ENCODE peak calls at places on chromosomes 11 and 22, in seven cellular contexts. E is fibroblast of mammary gland, P is KG1, S is astrocyte of the spinal cord, U is AG08395, L is heart right ventricle, G is neural progenitor cell. O is an unnamed sample.

GRCh38 chr11:11583801-11584445 is 37.9 kb downstream of the GALNT18 start:
- DNase-seq in E (no peak), P (no peak), S (no peak), U (no peak), L (no peak), G (no peak), O (no peak)

GRCh38 chr11:76588455-76589325 is 81.9 kb downstream of the LRRC32 start:
- DNase-seq in E (no peak), P (peak), S (no peak), U (no peak), L (peak), G (no peak), O (peak)

GRCh38 chr22:33658775-33659174 is 261.5 kb downstream of the LARGE1 start:
- DNase-seq in E (peak), P (no peak), S (no peak), U (peak), L (peak), G (no peak), O (no peak)

GRCh38 chr22:44424131-44424711 is 73.8 kb downstream of the RTL6 start:
- DNase-seq in E (no peak), P (no peak), S (no peak), U (no peak), L (no peak), G (no peak), O (peak)

GRCh38 chr11:72962084-72962483 is 147.9 kb downstream of the ATG16L2 start:
- DNase-seq in E (peak), P (no peak), S (peak), U (no peak), L (no peak), G (no peak), O (no peak)

GRCh38 chr11:19929655-19930054 is 217.0 kb downstream of the NAV2 start:
- DNase-seq in E (peak), P (no peak), S (peak), U (peak), L (no peak), G (no peak), O (no peak)

GRCh38 chr11:122632178-122632824 is 23.2 kb upstream of the UBASH3B start:
- DNase-seq in E (no peak), P (peak), S (no peak), U (no peak), L (no peak), G (no peak), O (no peak)

GRCh38 chr22:20524004-20524481 is 16.6 kb downstream of the MED15 start:
- DNase-seq in E (no peak), P (no peak), S (no peak), U (no peak), L (no peak), G (no peak), O (peak)

GRCh38 chr11:114606003-114606801 is 10.6 kb upstream of the NXPE4 start:
- DNase-seq in E (peak), P (no peak), S (no peak), U (no peak), L (no peak), G (no peak), O (no peak)

GRCh38 chr11:43868852-43869567 is 11.6 kb upstream of the ALKBH3 start:
- DNase-seq in E (peak), P (peak), S (peak), U (peak), L (no peak), G (no peak), O (no peak)

GRCh38 chr22:35555351-35555915 is 14.8 kb downstream of the RASD2 start:
- DNase-seq in E (no peak), P (no peak), S (no peak), U (peak), L (no peak), G (no peak), O (no peak)

GRCh38 chr11:120303004-120303637 is 22.0 kb upstream of the TLCD5 start:
- DNase-seq in E (peak), P (peak), S (peak), U (peak), L (peak), G (peak), O (peak)

GRCh38 chr11:47714554-47715081 is 551 bp downstream of the AGBL2 start:
- DNase-seq in E (peak), P (no peak), S (peak), U (peak), L (no peak), G (peak), O (no peak)

GRCh38 chr11:1122356-1123002 is 35.3 kb upstream of the MUC5AC start:
- DNase-seq in E (no peak), P (no peak), S (no peak), U (no peak), L (no peak), G (no peak), O (peak)

GRCh38 chr22:49492308-49492707 is 335.4 kb downstream of the BRD1 start:
- DNase-seq in E (no peak), P (no peak), S (no peak), U (no peak), L (no peak), G (no peak), O (no peak)

GRCh38 chr11:697811-698311 is 2.2 kb downstream of the TMEM80 start:
- DNase-seq in E (peak), P (no peak), S (peak), U (no peak), L (no peak), G (no peak), O (peak)

GRCh38 chr11:119195680-119196079 is 10.4 kb downstream of the NHERF4 start:
- DNase-seq in E (peak), P (no peak), S (peak), U (peak), L (no peak), G (peak), O (peak)

GRCh38 chr11:125412509-125412908 is 83.6 kb downstream of the FEZ1 start:
- DNase-seq in E (no peak), P (no peak), S (no peak), U (no peak), L (no peak), G (no peak), O (no peak)

GRCh38 chr22:36386351-36386899 is 1.3 kb downstream of the MYH9 start:
- DNase-seq in E (no peak), P (no peak), S (no peak), U (peak), L (peak), G (peak), O (peak)

GRCh38 chr11:77131560-77131959 is 3.5 kb downstream of the MYO7A start:
- DNase-seq in E (no peak), P (no peak), S (no peak), U (no peak), L (no peak), G (no peak), O (no peak)

GRCh38 chr11:128604723-128605122 is 17.4 kb upstream of the ETS1 start:
- DNase-seq in E (no peak), P (no peak), S (no peak), U (no peak), L (no peak), G (no peak), O (no peak)

O was measured in H7.